ENCODE peak calls at places on chromosomes 13 and 19, in six cellular contexts. O, Y, P, C, H and Z are unnamed samples.

GRCh38 chr19:52592301-52592700 is 22.2 kb downstream of the ZNF701 start:
- DNase-seq in H (no peak), P (no peak), C (no peak), Y (no peak), O (no peak), Z (no peak)

GRCh38 chr13:46197299-46197975 is 14.3 kb upstream of the LRRC63 start:
- DNase-seq in O (no peak), C (no peak), H (no peak), Y (no peak), P (peak), Z (peak)

GRCh38 chr19:18156841-18157464 is 4.0 kb downstream of the PIK3R2 start:
- DNase-seq in Y (peak), H (peak), C (peak), O (peak), P (peak), Z (peak)

GRCh38 chr19:339262-339887 is 5.2 kb downstream of the MIER2 start:
- DNase-seq in H (no peak), P (no peak), C (no peak), O (no peak), Y (no peak), Z (no peak)

GRCh38 chr13:25463496-25463895 is 91.7 kb downstream of the ATP8A2 start:
- DNase-seq in O (no peak), Y (no peak), H (no peak), P (no peak), C (no peak), Z (no peak)

GRCh38 chr19:41696402-41697197 is 8.5 kb upstream of the CEACAM7 start:
- DNase-seq in P (no peak), Y (no peak), O (peak), C (no peak), H (no peak), Z (no peak)

GRCh38 chr13:40251343-40252032 is 415.0 kb downstream of the FOXO1 start:
- DNase-seq in P (no peak), C (no peak), O (no peak), H (no peak), Y (no peak), Z (no peak)

GRCh38 chr13:26978081-26978860 is 193.3 kb downstream of the USP12 start:
- DNase-seq in O (no peak), P (no peak), H (no peak), C (no peak), Y (no peak), Z (no peak)

GRCh38 chr13:48749699-48750473 is 96.2 kb downstream of the CYSLTR2 start:
- DNase-seq in P (peak), H (peak), C (peak), Y (no peak), O (peak), Z (peak)

GRCh38 chr19:13252569-13253335 is 102.5 kb downstream of the IER2 start:
- DNase-seq in H (no peak), O (no peak), Y (no peak), P (no peak), C (no peak), Z (no peak)

GRCh38 chr13:87919956-87920355 is 248.8 kb downstream of the SLITRK5 start:
- DNase-seq in H (no peak), O (no peak), P (no peak), C (no peak), Y (no peak), Z (no peak)

GRCh38 chr19:2051771-2052704 is 994 bp upstream of the MKNK2 start:
- DNase-seq in C (no peak), O (peak), P (no peak), Y (no peak), H (no peak), Z (no peak)

GRCh38 chr13:99525967-99526366 is 24.7 kb downstream of the TM9SF2 start:
- DNase-seq in C (no peak), Y (no peak), H (no peak), P (no peak), O (no peak), Z (no peak)

GRCh38 chr19:6362351-6362801 is 1.0 kb downstream of the CLPP start:
- DNase-seq in P (no peak), C (no peak), O (no peak), Y (no peak), H (no peak), Z (no peak)

GRCh38 chr19:15934332-15935078 is at the start of gene CYP4F11:
- DNase-seq in C (no peak), Y (peak), P (no peak), H (no peak), O (peak), Z (no peak)

GRCh38 chr13:30017880-30018279 is 167.5 kb upstream of the UBL3 start:
- DNase-seq in O (no peak), Y (no peak), P (no peak), C (no peak), H (no peak), Z (no peak)

GRCh38 chr19:32743021-32743420 is 23.5 kb downstream of the TDRD12 start:
- DNase-seq in Y (no peak), P (no peak), O (no peak), H (no peak), C (no peak), Z (no peak)

GRCh38 chr13:73059460-73060250 is 850 bp downstream of the KLF5 start:
- DNase-seq in C (no peak), O (peak), P (no peak), H (no peak), Y (peak), Z (no peak)

GRCh38 chr19:50020481-50020880 is 4.7 kb downstream of the VRK3 start:
- DNase-seq in P (no peak), H (no peak), C (no peak), Y (no peak), O (no peak), Z (no peak)

GRCh38 chr13:31236211-31236786 is 36.5 kb downstream of the B3GLCT start:
- DNase-seq in H (no peak), Y (peak), C (no peak), P (peak), O (no peak), Z (peak)

GRCh38 chr19:43784251-43784980 is 3.6 kb upstream of the KCNN4 start:
- DNase-seq in Y (no peak), H (peak), P (peak), O (peak), C (no peak), Z (no peak)

GRCh38 chr13:32473650-32474049 is 45.7 kb upstream of the N4BP2L1 start:
- DNase-seq in H (no peak), Y (no peak), O (no peak), P (no peak), C (no peak), Z (no peak)

GRCh38 chr19:51570962-51571575 is at the start of gene ZNF175:
- DNase-seq in Y (peak), C (peak), H (peak), O (peak), P (peak), Z (peak)

GRCh38 chr13:106104281-106104901 is 431.1 kb downstream of the EFNB2 start:
- DNase-seq in H (peak), Y (no peak), P (peak), C (no peak), O (no peak), Z (peak)

GRCh38 chr19:8304841-8305621 is 3.1 kb downstream of the CD320 start:
- DNase-seq in O (peak), H (no peak), P (no peak), Y (no peak), C (no peak), Z (no peak)

GRCh38 chr13:81197483-81197882 is 856.6 kb upstream of the SPRY2 start:
- DNase-seq in P (no peak), H (no peak), Y (no peak), O (no peak), C (no peak), Z (no peak)

GRCh38 chr13:41995946-41996345 is 35.0 kb upstream of the VWA8 start:
- DNase-seq in C (no peak), Y (no peak), H (peak), O (no peak), P (peak), Z (no peak)

GRCh38 chr19:1394252-1395193 is 6.8 kb downstream of the GAMT start:
- DNase-seq in C (no peak), Y (no peak), P (no peak), O (peak), H (no peak), Z (no peak)

GRCh38 chr19:39474139-39474620 is 6.5 kb upstream of the TIMM50 start:
- DNase-seq in H (no peak), O (peak), Y (peak), P (no peak), C (peak), Z (no peak)

GRCh38 chr13:114099918-114100445 is 32.4 kb downstream of the RASA3 start:
- DNase-seq in O (no peak), C (peak), H (no peak), Y (no peak), P (no peak), Z (no peak)

GRCh38 chr19:12156254-12157058 is at the start of gene ZNF625:
- DNase-seq in H (peak), Y (peak), O (peak), C (no peak), P (peak), Z (peak)